ENCODE peak calls at places on chromosome 14, in six cellular contexts. V is progenitor cell of endocrine pancreas; J is pulmonary artery endothelial cell; I is AG08396; U is stimulated activated naive B cell treated with anti-CD40 and anti-IgM and Interleukin-4, amounts not matched to agents 10 μg/mL and 1 μg/mL and 100 μg/mL, for 72 hours; X is Calu3. W is an unnamed sample.

GRCh38 chr14:91897121-91897701 is 29.9 kb upstream of the TC2N start:
- DNase-seq in V (no peak), J (no peak), I (peak), U (no peak), X (no peak), W (no peak)

GRCh38 chr14:52781629-52782028 is 9.8 kb downstream of the GNPNAT1 start:
- DNase-seq in V (no peak), J (no peak), I (no peak), U (no peak), X (no peak), W (no peak)

GRCh38 chr14:90275455-90275814 is 19.1 kb downstream of the PSMC1 start:
- DNase-seq in V (no peak), J (no peak), I (no peak), U (no peak), X (no peak), W (peak)

GRCh38 chr14:22070119-22070982 is 396.7 kb upstream of the OR4E1 start:
- DNase-seq in V (no peak), J (no peak), I (no peak), U (no peak), X (no peak), W (peak)

GRCh38 chr14:39374846-39375245 is 57.4 kb downstream of the FBXO33 start:
- DNase-seq in V (no peak), J (peak), I (peak), U (no peak), X (no peak), W (no peak)

GRCh38 chr14:69281450-69282169 is 21.7 kb downstream of the GALNT16 start:
- DNase-seq in V (no peak), J (no peak), I (no peak), U (no peak), X (no peak), W (no peak)

GRCh38 chr14:36254020-36254614 is 66.3 kb downstream of the MBIP start:
- DNase-seq in V (no peak), J (no peak), I (peak), U (no peak), X (no peak), W (no peak)

GRCh38 chr14:81348086-81348485 is 52.0 kb downstream of the STON2 start:
- DNase-seq in V (no peak), J (no peak), I (no peak), U (no peak), X (no peak), W (no peak)

GRCh38 chr14:23028800-23029199 is 5.9 kb downstream of the PSMB5 start:
- DNase-seq in V (no peak), J (no peak), I (no peak), U (no peak), X (no peak), W (no peak)

GRCh38 chr14:76862546-76863282 is 36.5 kb downstream of the LRRC74A start:
- DNase-seq in V (no peak), J (no peak), I (no peak), U (no peak), X (no peak), W (no peak)

GRCh38 chr14:104771918-104772706 is 19.2 kb downstream of the SIVA1 start:
- DNase-seq in V (no peak), J (no peak), I (no peak), U (no peak), X (no peak), W (no peak)

GRCh38 chr14:22570132-22570949 is 18.7 kb downstream of the DAD1 start:
- DNase-seq in V (peak), J (no peak), I (peak), U (peak), X (peak), W (peak)

GRCh38 chr14:63672417-63673180 is 30.9 kb upstream of the WDR89 start:
- DNase-seq in V (no peak), J (no peak), I (no peak), U (no peak), X (peak), W (peak)

GRCh38 chr14:86055512-86055911 is 525.6 kb downstream of the FLRT2 start:
- DNase-seq in V (no peak), J (no peak), I (no peak), U (no peak), X (no peak), W (no peak)

GRCh38 chr14:59253527-59253926 is 65.1 kb downstream of the DAAM1 start:
- DNase-seq in V (no peak), J (no peak), I (no peak), U (no peak), X (no peak), W (no peak)

GRCh38 chr14:96122496-96122895 is 82.1 kb upstream of the BDKRB2 start:
- DNase-seq in V (no peak), J (no peak), I (peak), U (no peak), X (no peak), W (peak)

GRCh38 chr14:21109377-21110260 is 8.8 kb downstream of the TMEM253 start:
- DNase-seq in V (no peak), J (no peak), I (no peak), U (no peak), X (no peak), W (no peak)

GRCh38 chr14:63777024-63777423 is 49.2 kb upstream of the SGPP1 start:
- DNase-seq in V (no peak), J (peak), I (peak), U (no peak), X (no peak), W (peak)